ENCODE peak calls at places on chromosomes 11 and 22, in ten cellular contexts. F is endothelial cell of umbilical vein; S is CD4-positive, CD25-positive, alpha-beta regulatory T cell; G is caudate nucleus; E is RWPE1; L is transverse colon; O is GM23338; T is endodermal cell; D is neural progenitor cell; C is left lung. M is an unnamed sample.
A peak's percentile ranks its signal among the peaks of the same experiment; 100 is the strongest.

GRCh38 chr11:27701262-27702105 is 1.2 kb upstream of the BDNF start:
- DNase-seq in O (peak; percentile 20), L (peak; percentile 23), T (no peak), F (peak; percentile 59), D (peak; percentile 55), S (no peak), C (no peak), E (peak; percentile 29), G (no peak), M (no peak)

GRCh38 chr11:3855808-3856491 is 486 bp downstream of the STIM1 start:
- DNase-seq in D (peak; percentile 37), S (peak; percentile 49), F (peak; percentile 46), O (peak; percentile 58), L (peak; percentile 57), C (peak; percentile 93), E (no peak), T (peak; percentile 82), G (no peak), M (no peak)

GRCh38 chr11:5348516-5349194 is 2.7 kb upstream of the OR51B6 start:
- DNase-seq in L (no peak), O (peak; percentile 27), F (no peak), G (no peak), T (no peak), E (no peak), D (no peak), C (no peak), S (no peak), M (no peak)

GRCh38 chr22:45781941-45782340 is 110.3 kb downstream of the ATXN10 start:
- DNase-seq in C (no peak), T (no peak), E (no peak), G (no peak), D (no peak), L (no peak), S (no peak), O (no peak), F (no peak), M (no peak)

GRCh38 chr11:100473390-100473740 is 213.7 kb upstream of the ARHGAP42 start:
- DNase-seq in L (no peak), G (no peak), E (no peak), S (no peak), C (no peak), T (no peak), F (no peak), D (no peak), O (no peak), M (no peak)

GRCh38 chr22:47395481-47395880 is 633.0 kb downstream of the TBC1D22A start:
- DNase-seq in L (no peak), O (no peak), G (no peak), T (no peak), E (no peak), C (no peak), S (no peak), D (no peak), F (no peak), M (no peak)

GRCh38 chr11:60288531-60288930 is 8.1 kb downstream of the MS4A4A start:
- DNase-seq in L (no peak), G (no peak), O (no peak), D (no peak), F (no peak), T (no peak), C (no peak), E (no peak), S (no peak), M (no peak)

GRCh38 chr11:125110996-125111340 is 458 bp downstream of the TMEM218 start:
- DNase-seq in L (peak; percentile 11), C (no peak), D (no peak), S (no peak), F (no peak), O (peak; percentile 38), G (no peak), E (no peak), T (peak; percentile 77), M (no peak)

GRCh38 chr22:48782817-48783511 is 1044.7 kb downstream of the BRD1 start:
- DNase-seq in G (no peak), C (no peak), E (no peak), F (no peak), S (no peak), L (no peak), O (no peak), D (peak; percentile 73), T (peak; percentile 75), M (peak; percentile 7)

GRCh38 chr11:15896026-15896425 is 460.3 kb downstream of the SOX6 start:
- DNase-seq in O (no peak), T (no peak), C (no peak), G (no peak), F (no peak), L (no peak), E (no peak), S (no peak), D (no peak), M (no peak)

GRCh38 chr22:42116848-42117424 is 13.7 kb downstream of the CYP2D6 start:
- DNase-seq in T (peak; percentile 85), L (peak; percentile 40), D (peak; percentile 32), G (no peak), F (peak; percentile 11), C (peak; percentile 39), O (peak; percentile 64), E (no peak), S (no peak), M (no peak)

GRCh38 chr11:17600316-17601205 is 53.5 kb downstream of the OTOG start:
- DNase-seq in E (no peak), L (no peak), O (peak; percentile 21), F (no peak), C (peak; percentile 41), D (peak; percentile 16), S (no peak), G (no peak), T (peak; percentile 75), M (no peak)

GRCh38 chr11:12523180-12523924 is 146.0 kb downstream of the PARVA start:
- DNase-seq in E (no peak), D (no peak), G (no peak), O (peak; percentile 27), C (no peak), T (peak; percentile 64), F (no peak), S (no peak), L (no peak), M (no peak)

GRCh38 chr11:12995211-12995610 is 13.9 kb upstream of the RASSF10 start:
- DNase-seq in E (no peak), F (no peak), S (no peak), C (no peak), L (no peak), G (no peak), D (no peak), T (no peak), O (no peak), M (no peak)

GRCh38 chr11:20443596-20443995 is 56.1 kb downstream of the PRMT3 start:
- DNase-seq in O (peak; percentile 40), F (peak; percentile 42), L (no peak), D (peak; percentile 25), E (no peak), G (no peak), C (no peak), S (no peak), T (no peak), M (peak; percentile 18)

GRCh38 chr11:87462171-87462570 is 424.4 kb downstream of the TMEM135 start:
- DNase-seq in F (no peak), D (no peak), O (no peak), S (no peak), L (no peak), E (no peak), T (no peak), C (no peak), G (no peak), M (no peak)

GRCh38 chr22:19576460-19577421 is 52.5 kb upstream of the CLDN5 start:
- DNase-seq in O (peak; percentile 33), G (no peak), L (no peak), E (no peak), C (no peak), T (peak; percentile 75), F (peak; percentile 90), D (peak; percentile 27), S (no peak), M (no peak)

GRCh38 chr11:100403817-100404216 is 283.3 kb upstream of the ARHGAP42 start:
- DNase-seq in D (peak; percentile 42), E (no peak), G (no peak), C (no peak), F (no peak), T (peak; percentile 48), O (peak; percentile 86), S (no peak), L (no peak), M (no peak)

GRCh38 chr11:28649922-28650321 is 541.7 kb downstream of the METTL15 start:
- DNase-seq in F (peak; percentile 44), T (no peak), O (no peak), L (no peak), E (no peak), C (no peak), G (no peak), S (no peak), D (no peak), M (no peak)

DNA sequence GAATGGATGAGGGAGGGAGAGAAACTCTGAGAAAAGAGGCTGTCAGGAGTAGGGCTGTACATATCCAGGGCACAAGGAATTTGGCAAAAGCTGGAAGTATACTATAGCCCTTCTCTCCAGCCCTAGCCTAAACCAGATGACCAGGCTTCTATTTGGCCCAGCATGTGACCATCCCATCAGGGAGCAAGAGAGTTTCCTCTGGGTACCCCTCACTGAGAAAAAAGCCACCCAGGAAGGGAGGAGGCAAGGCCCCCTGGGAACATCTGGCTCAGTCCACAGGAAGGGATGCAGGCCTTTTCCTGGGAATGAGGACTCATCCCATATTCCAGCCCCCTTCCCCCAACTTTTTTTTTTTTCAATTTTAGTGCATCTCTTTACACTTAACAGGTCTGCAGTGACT is 8.3 kb downstream of the CD44 start:
- DNase-seq in O (no peak), E (no peak), T (no peak), S (no peak), F (no peak), L (no peak), G (no peak), D (no peak), C (no peak), M (no peak)
- H3K27ac ChIP-seq in O (no peak overlapping the region), E (peak overlapping the region; percentile 31), T (no peak overlapping the region), S (peak overlapping the region; percentile 91), F (no peak overlapping the region), L (no peak overlapping the region), G (no peak overlapping the region), D (no peak overlapping the region), C (peak overlapping the region; percentile 96), M (peak overlapping the region; percentile 28)

GRCh38 chr22:36383110-36383581 is 4.6 kb downstream of the MYH9 start:
- DNase-seq in F (peak; percentile 47), G (no peak), S (peak; percentile 49), E (no peak), L (peak; percentile 83), D (no peak), C (no peak), T (no peak), O (no peak), M (no peak)
- H3K27ac ChIP-seq in F (no peak overlapping the region), G (no peak overlapping the region), S (peak overlapping the region; percentile 96), E (peak overlapping the region; percentile 68), L (peak overlapping the region; percentile 99), D (no peak overlapping the region), C (peak overlapping the region; percentile 99), T (no peak overlapping the region), O (no peak overlapping the region), M (no peak overlapping the region)

GRCh38 chr11:68027667-68028066 is 2.8 kb upstream of the NDUFS8 start:
- DNase-seq in T (no peak), O (no peak), L (no peak), C (no peak), D (no peak), E (no peak), G (no peak), F (no peak), S (no peak), M (no peak)
- H3K27ac ChIP-seq in T (no peak overlapping the region), O (no peak overlapping the region), L (no peak overlapping the region), C (no peak overlapping the region), D (no peak overlapping the region), E (peak overlapping the region; percentile 82), G (peak overlapping the region; percentile 36), F (no peak overlapping the region), S (no peak overlapping the region), M (peak overlapping the region; percentile 80)

GRCh38 chr22:22210889-22211833 is 33.4 kb upstream of the VPREB1 start:
- DNase-seq in G (no peak), T (no peak), E (no peak), O (no peak), D (no peak), L (no peak), F (no peak), S (no peak), C (no peak), M (no peak)
- H3K27ac ChIP-seq in G (no peak overlapping the region), T (no peak overlapping the region), E (peak overlapping the region; percentile 74), O (no peak overlapping the region), D (no peak overlapping the region), L (no peak overlapping the region), F (no peak overlapping the region), S (no peak overlapping the region), C (no peak overlapping the region), M (no peak overlapping the region)